ENCODE peak calls at places on chromosomes 12 and 14, in seven cellular contexts. Q is SK-N-SH, B is GM12891, M is H1, G is K562, N is HepG2, C is GM12878. L is an unnamed sample.

GRCh38 chr14:93701562-93701961 is 86.7 kb downstream of the PRIMA1 start:
- DNase-seq in C (no peak), G (no peak), B (no peak), N (no peak), M (no peak), Q (no peak), L (no peak)

GRCh38 chr14:97874394-97874793 is 1077.2 kb downstream of the VRK1 start:
- DNase-seq in Q (no peak), B (no peak), G (no peak), N (no peak), M (no peak), C (no peak), L (no peak)

GRCh38 chr12:54141534-54142475 is 47.0 kb downstream of the SMUG1 start:
- DNase-seq in M (no peak), B (no peak), N (no peak), G (no peak), Q (no peak), C (no peak), L (no peak)

GRCh38 chr12:50642755-50643154 is 121.1 kb upstream of the ATF1 start:
- DNase-seq in M (no peak), Q (no peak), C (no peak), N (no peak), B (no peak), G (no peak), L (no peak)

GRCh38 chr14:53432378-53432802 is 279.3 kb upstream of the DDHD1 start:
- DNase-seq in Q (peak), N (peak), M (peak), C (no peak), G (peak), B (peak), L (peak)

GRCh38 chr14:75578786-75579781 is 664 bp downstream of the FLVCR2 start:
- DNase-seq in Q (no peak), N (peak), C (no peak), G (peak), M (no peak), B (no peak), L (no peak)

GRCh38 chr12:100672075-100672592 is 98.7 kb downstream of the GAS2L3 start:
- DNase-seq in C (no peak), M (peak), B (peak), G (peak), N (peak), Q (peak), L (peak)

GRCh38 chr12:66539451-66539850 is 139.4 kb downstream of the GRIP1 start:
- DNase-seq in B (no peak), N (no peak), M (no peak), Q (no peak), C (no peak), G (no peak), L (no peak)

GRCh38 chr12:101877816-101878811 is 734 bp downstream of the DRAM1 start:
- DNase-seq in G (peak), N (peak), B (no peak), Q (peak), M (no peak), C (no peak), L (peak)

GRCh38 chr12:93178154-93178878 is 199.4 kb upstream of the NUDT4 start:
- DNase-seq in G (no peak), N (no peak), M (no peak), B (no peak), C (no peak), Q (no peak), L (no peak)

GRCh38 chr14:32724864-32725550 is 213.7 kb upstream of the NPAS3 start:
- DNase-seq in N (no peak), M (no peak), Q (no peak), B (no peak), C (no peak), G (no peak), L (no peak)

GRCh38 chr12:62799766-62800406 is 135.1 kb downstream of the PPM1H start:
- DNase-seq in Q (no peak), M (no peak), G (no peak), C (no peak), N (no peak), B (no peak), L (no peak)

GRCh38 chr12:1501695-1502440 is 92.5 kb downstream of the FBXL14 start:
- DNase-seq in Q (no peak), C (no peak), M (no peak), B (no peak), N (no peak), G (no peak), L (no peak)

GRCh38 chr12:130493951-130494350 is 156.3 kb downstream of the PIWIL1 start:
- DNase-seq in C (no peak), N (no peak), Q (no peak), G (no peak), M (no peak), B (no peak), L (no peak)

GRCh38 chr12:62739266-62739831 is 195.6 kb downstream of the PPM1H start:
- DNase-seq in M (no peak), Q (no peak), N (no peak), B (no peak), C (no peak), G (no peak), L (no peak)

GRCh38 chr14:28754209-28754985 is 12.2 kb upstream of the FOXG1 start:
- DNase-seq in B (no peak), G (peak), M (no peak), Q (peak), C (peak), N (peak), L (no peak)

GRCh38 chr14:74401504-74402241 is 24.3 kb downstream of the SYNDIG1L start:
- DNase-seq in M (peak), G (peak), B (peak), Q (peak), N (no peak), C (peak), L (peak)

DNA sequence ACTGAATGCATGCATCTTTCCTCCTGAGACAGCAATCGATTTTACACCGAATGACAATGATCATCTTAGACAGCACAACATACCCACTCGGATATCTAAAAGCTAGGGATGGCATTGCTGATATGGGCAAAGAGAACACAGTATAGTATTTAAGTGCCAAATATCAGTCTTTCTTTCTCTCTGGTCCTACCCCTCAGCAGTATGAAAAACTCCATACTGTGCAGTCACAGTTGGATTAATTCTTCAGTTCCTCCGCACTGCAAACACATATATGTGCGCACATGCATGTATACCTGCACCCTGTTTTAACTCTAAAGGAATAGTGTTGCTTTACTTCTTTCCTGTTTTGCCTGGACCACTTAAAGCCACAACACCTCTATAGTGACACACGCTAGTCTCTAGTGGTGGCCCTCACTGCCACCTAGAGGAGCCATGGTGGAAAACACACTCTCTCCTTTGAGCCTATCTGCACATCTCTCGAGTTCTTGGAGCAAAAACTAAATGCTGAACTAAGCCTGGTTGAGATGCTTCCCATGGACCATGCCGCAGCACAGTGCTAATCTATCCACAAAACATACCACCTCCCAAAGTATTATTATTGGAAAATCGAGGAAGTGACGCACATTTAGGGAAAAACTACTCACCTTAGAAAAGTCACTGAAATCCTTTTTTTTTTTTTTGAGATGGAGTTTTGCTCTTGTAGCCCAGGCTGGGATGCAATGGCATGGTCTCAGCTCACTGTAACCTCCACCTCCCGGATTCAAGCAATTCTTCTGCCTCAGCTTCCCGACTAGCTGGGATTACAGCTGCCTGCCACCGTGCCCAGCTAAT is 11.9 kb downstream of the TMEM52B start:
- DNase-seq in Q (peak), B (peak), C (no peak), M (peak), N (peak), G (peak), L (peak)
- TF ChIP-seq TAF1 in Q (no peak), B (no peak), C (no peak), M (no peak), N (no peak), G (no peak), L (no peak)

DNA sequence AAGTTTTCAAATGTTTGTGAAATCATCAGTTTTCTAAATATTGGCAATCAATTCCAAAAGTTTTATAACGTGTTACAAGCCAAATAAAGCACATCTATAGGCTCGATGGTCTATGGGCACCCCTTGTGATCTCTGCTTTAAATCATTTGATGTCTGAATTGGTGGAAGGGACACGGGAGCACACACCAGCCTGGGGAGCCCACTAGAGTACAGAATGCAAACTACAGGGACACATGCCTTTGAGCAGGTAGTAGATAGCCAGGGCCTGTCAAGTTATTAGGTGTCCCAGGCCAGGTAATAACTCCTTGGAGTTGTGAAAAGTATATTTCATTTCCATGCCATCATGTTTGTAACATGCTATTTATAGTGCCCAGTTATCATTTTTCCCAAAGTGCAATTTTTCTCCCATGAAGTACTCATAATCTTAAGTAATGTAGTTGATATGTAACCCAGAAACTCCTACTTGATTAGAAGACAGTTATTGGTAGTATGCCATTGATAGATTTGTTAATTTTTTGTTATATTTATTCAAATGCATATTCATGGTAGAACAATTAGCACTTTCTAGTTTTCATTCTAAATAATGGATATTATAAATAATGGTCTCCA is 97.0 kb upstream of the FGD4 start:
- DNase-seq in Q (peak), C (peak), G (peak), M (no peak), B (peak), N (peak), L (peak)
- TF ChIP-seq TAF1 in Q (no peak), C (no peak), G (no peak), M (no peak), B (no peak), N (no peak), L (no peak)

DNA sequence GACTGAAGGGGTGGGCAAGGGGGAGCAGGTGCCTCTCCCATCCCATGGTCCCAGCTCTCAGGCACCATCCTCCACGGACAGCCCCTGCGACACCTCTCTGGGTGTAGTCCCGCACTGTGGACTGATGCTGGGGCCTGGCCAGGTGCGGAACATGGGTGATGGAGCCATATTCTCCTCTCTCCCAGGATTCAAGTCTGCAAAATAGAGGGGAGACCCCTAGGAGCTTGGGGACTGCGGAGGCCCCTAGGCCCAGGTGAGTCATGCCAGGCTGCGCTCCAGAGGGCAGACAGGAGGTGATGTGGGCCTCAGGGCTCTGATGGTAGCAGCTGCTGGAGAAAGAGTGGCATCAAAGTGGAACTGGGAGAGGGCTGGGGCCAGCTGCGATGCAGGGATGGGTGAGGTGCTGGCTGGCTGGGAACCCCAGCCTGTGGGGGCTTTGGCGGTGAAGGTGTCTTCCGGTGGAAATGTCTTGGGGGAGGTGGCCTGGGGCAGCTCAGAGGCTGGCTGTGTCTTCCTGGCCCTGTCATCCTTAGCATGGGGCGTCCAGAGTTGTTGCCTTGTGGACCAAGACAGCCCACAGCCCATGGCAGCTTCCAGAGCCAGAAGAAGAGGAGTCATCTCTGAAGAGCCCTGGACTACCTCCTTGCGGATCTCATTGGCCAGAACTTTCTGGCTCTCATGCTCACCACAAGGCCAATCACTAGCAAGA is 149.1 kb downstream of the KIF26A start:
- DNase-seq in N (no peak), Q (no peak), G (no peak), B (no peak), M (no peak), C (no peak), L (no peak)
- TF ChIP-seq TAF1 in N (no peak), Q (no peak), G (no peak), B (no peak), M (no peak), C (no peak), L (no peak)

GRCh38 chr14:100054553-100055075 is 10.6 kb upstream of the EVL start:
- DNase-seq in M (no peak), Q (no peak), B (no peak), G (no peak), N (no peak), C (no peak), L (no peak)

GRCh38 chr14:100056431-100056830 is 8.8 kb upstream of the EVL start:
- DNase-seq in N (no peak), G (no peak), B (no peak), Q (no peak), M (no peak), C (no peak), L (no peak)

GRCh38 chr14:100059433-100059781 is 5.8 kb upstream of the EVL start:
- DNase-seq in G (no peak), B (no peak), Q (no peak), C (no peak), N (no peak), M (no peak), L (no peak)

GRCh38 chr14:100058777-100059432 is 6.3 kb upstream of the EVL start:
- DNase-seq in M (no peak), C (no peak), G (no peak), B (no peak), N (no peak), Q (no peak), L (no peak)

DNA sequence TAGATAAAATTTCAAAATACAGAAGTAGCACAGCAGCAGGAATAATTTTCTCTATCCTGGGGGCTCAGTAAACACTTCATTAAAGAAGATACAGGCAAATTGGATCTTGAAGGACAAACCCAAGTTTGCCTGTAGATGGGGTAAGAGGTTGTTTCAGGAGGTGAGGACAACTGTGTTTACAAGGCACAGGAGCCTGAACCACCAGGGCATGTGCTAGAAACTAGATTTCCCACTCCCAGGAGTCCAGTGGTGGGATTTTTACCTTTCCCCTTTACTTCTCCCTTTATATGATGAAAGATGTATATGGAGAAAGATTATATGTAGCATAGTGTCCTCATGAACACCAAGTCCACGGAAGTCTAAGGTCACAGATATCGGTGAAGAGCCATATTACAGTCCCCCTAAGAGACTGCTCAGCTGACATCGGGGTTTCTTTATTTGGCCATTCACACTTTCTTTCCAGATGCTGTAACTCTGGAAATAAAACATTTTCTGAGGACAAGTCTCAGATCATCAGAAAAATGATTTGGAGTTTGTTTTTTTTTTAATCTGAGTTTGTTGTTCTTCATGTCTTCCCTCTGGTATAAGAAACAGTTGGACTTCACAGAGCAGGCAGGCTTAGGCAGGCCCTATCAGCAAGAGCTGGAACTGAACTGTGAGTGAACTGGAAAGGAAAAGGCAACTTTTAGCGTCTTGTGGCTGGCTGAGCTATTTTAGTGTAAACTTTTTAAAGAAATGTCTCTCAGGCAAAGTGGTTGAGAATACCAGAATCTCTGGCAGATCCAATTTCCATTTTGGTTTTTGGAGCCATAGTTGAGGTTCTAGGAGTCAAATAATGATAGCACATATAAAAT is 8.0 kb upstream of the EVL start:
- DNase-seq in B (no peak), Q (no peak), G (peak), N (no peak), M (no peak), C (no peak), L (peak)
- TF ChIP-seq TAF1 in B (no peak), Q (no peak), G (no peak), N (no peak), M (no peak), C (no peak), L (no peak)

GRCh38 chr14:69558774-69559173 is 15.9 kb downstream of the CCDC177 start:
- DNase-seq in Q (no peak), B (no peak), G (no peak), M (no peak), C (no peak), N (no peak), L (no peak)

GRCh38 chr14:69547701-69548348 is 26.8 kb downstream of the CCDC177 start:
- DNase-seq in M (peak), G (peak), Q (peak), C (no peak), B (peak), N (no peak), L (no peak)

GRCh38 chr14:69548566-69548965 is 26.1 kb downstream of the CCDC177 start:
- DNase-seq in C (no peak), B (no peak), N (no peak), Q (no peak), M (no peak), G (no peak), L (no peak)

GRCh38 chr14:69554500-69554899 is 20.2 kb downstream of the CCDC177 start:
- DNase-seq in N (no peak), M (no peak), Q (no peak), C (no peak), G (no peak), B (no peak), L (no peak)

DNA sequence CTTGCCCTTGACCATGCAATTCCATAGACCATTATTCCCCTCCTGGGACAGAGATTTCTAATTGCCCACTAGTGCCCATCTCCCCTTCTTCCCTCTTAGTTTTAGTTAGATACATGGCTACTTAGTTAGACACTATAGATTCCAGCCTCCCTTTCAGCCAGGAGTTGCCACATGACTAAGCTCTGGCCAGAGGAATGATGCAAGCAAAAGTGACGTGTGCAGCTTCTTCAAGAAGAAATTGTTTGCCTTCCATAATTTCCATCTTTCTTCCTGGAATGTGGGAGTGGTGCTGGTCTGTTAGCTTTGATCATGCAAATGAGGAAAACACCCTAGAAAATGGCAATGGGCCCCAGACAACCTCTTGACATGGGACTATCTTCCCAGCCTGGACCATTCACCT is 21.4 kb downstream of the CCDC177 start:
- DNase-seq in G (peak), B (no peak), N (no peak), C (no peak), M (no peak), Q (no peak), L (no peak)
- TF ChIP-seq TAF1 in G (no peak), B (no peak), N (no peak), C (no peak), M (no peak), Q (no peak), L (no peak)

GRCh38 chr14:60648934-60649814 is at the start of gene SIX1:
- DNase-seq in B (peak), N (peak), C (no peak), G (peak), M (peak), Q (peak), L (no peak)
- TF ChIP-seq TAF1 in B (no peak), N (peak), C (no peak), G (no peak), M (peak), Q (peak), L (no peak)

DNA sequence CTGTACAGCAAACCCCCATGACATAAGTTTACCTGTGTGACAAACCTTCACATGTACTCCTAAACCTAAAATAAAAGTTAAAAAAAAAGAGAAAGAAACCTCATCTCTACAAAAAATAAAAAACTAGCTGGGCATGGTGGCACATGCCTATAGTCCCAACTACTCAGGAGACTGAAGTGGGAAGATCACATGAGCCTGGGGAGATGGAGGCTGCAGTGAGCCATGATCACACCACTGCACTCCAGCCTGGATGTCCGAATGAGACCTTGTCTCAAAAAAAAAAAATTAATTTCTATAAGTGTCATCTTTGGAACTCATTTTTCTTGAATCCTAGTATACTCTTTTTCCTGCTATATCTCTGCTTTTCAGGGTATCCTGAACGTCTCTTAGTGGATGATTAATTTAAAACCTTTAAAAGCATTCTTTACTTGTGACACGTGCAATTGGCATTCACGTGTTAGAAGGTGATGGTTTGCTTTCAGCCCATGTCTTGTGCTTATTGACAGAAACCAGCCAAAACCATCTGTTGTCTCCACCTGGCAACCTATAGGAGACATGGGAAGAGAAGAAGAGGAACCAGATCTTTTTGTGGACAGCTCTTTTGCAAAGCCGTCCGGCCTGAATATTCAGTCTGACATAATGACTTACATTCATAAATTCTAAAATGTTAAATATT is 30.6 kb upstream of the PPFIBP1 start:
- DNase-seq in M (no peak), B (no peak), G (no peak), C (no peak), Q (no peak), N (no peak), L (no peak)
- TF ChIP-seq TAF1 in M (no peak), B (no peak), G (no peak), C (no peak), Q (no peak), N (no peak), L (no peak)

GRCh38 chr12:96241484-96242256 is 47.5 kb downstream of the ELK3 start:
- DNase-seq in G (no peak), Q (no peak), B (no peak), M (no peak), N (no peak), C (no peak), L (no peak)
- TF ChIP-seq TAF1 in G (no peak), Q (no peak), B (no peak), M (no peak), N (no peak), C (no peak), L (no peak)

L was measured in GM12892.